ENCODE peak calls at places on chromosomes 12 and 14, in nine cellular contexts. One of them, this sample, is unnamed.

GRCh38 chr12:89634508-89634907 is 74.1 kb downstream of the ATP2B1 start:
- DNase-seq in cardiac fibroblast: no peak
- DNase-seq in ovary: no peak
- DNase-seq in K562: no peak
- DNase-seq in CD4-positive, alpha-beta T cell: no peak
- DNase-seq in nephron progenitor cell: no peak
- DNase-seq in WERI-Rb-1: no peak
- DNase-seq in osteocyte: no peak
- DNase-seq in foreskin fibroblast: no peak
- DNase-seq in this sample: no peak

GRCh38 chr12:124097681-124098080 is 124.7 kb downstream of the ZNF664 start:
- DNase-seq in WERI-Rb-1: no peak
- DNase-seq in osteocyte: no peak
- DNase-seq in cardiac fibroblast: peak; percentile 19
- DNase-seq in ovary: no peak
- DNase-seq in foreskin fibroblast: peak; percentile 6
- DNase-seq in nephron progenitor cell: no peak
- DNase-seq in CD4-positive, alpha-beta T cell: no peak
- DNase-seq in K562: no peak
- DNase-seq in this sample: no peak

GRCh38 chr12:25377475-25378179 is 126.9 kb upstream of the KRAS start:
- DNase-seq in cardiac fibroblast: peak; percentile 37
- DNase-seq in foreskin fibroblast: peak; percentile 77
- DNase-seq in K562: no peak
- DNase-seq in osteocyte: no peak
- DNase-seq in CD4-positive, alpha-beta T cell: peak; percentile 29
- DNase-seq in WERI-Rb-1: no peak
- DNase-seq in nephron progenitor cell: no peak
- DNase-seq in ovary: no peak
- DNase-seq in this sample: no peak

GRCh38 chr14:100384819-100385813 is 62.0 kb downstream of the SLC25A47 start:
- DNase-seq in K562: no peak
- DNase-seq in WERI-Rb-1: no peak
- DNase-seq in foreskin fibroblast: peak; percentile 78
- DNase-seq in CD4-positive, alpha-beta T cell: no peak
- DNase-seq in osteocyte: no peak
- DNase-seq in nephron progenitor cell: no peak
- DNase-seq in cardiac fibroblast: peak; percentile 85
- DNase-seq in ovary: no peak
- DNase-seq in this sample: no peak

GRCh38 chr12:29149691-29150382 is 759 bp downstream of the FAR2 start:
- DNase-seq in cardiac fibroblast: no peak
- DNase-seq in osteocyte: no peak
- DNase-seq in ovary: no peak
- DNase-seq in nephron progenitor cell: peak; percentile 22
- DNase-seq in K562: no peak
- DNase-seq in WERI-Rb-1: no peak
- DNase-seq in CD4-positive, alpha-beta T cell: no peak
- DNase-seq in foreskin fibroblast: no peak
- DNase-seq in this sample: no peak

GRCh38 chr14:65910108-65910507 is 497.6 kb downstream of the FUT8 start:
- DNase-seq in K562: no peak
- DNase-seq in nephron progenitor cell: no peak
- DNase-seq in cardiac fibroblast: peak; percentile 70
- DNase-seq in WERI-Rb-1: no peak
- DNase-seq in osteocyte: no peak
- DNase-seq in CD4-positive, alpha-beta T cell: no peak
- DNase-seq in foreskin fibroblast: peak; percentile 26
- DNase-seq in ovary: no peak
- DNase-seq in this sample: no peak

GRCh38 chr12:56522486-56523193 is 1.0 kb downstream of the RBMS2 start:
- DNase-seq in nephron progenitor cell: no peak
- DNase-seq in K562: no peak
- DNase-seq in WERI-Rb-1: no peak
- DNase-seq in osteocyte: no peak
- DNase-seq in CD4-positive, alpha-beta T cell: no peak
- DNase-seq in foreskin fibroblast: peak; percentile 39
- DNase-seq in cardiac fibroblast: peak; percentile 33
- DNase-seq in ovary: no peak
- DNase-seq in this sample: no peak

GRCh38 chr12:66861157-66861750 is 182.4 kb upstream of the GRIP1 start:
- DNase-seq in WERI-Rb-1: peak; percentile 52
- DNase-seq in nephron progenitor cell: peak; percentile 76
- DNase-seq in CD4-positive, alpha-beta T cell: peak; percentile 39
- DNase-seq in foreskin fibroblast: peak; percentile 74
- DNase-seq in cardiac fibroblast: peak; percentile 68
- DNase-seq in K562: peak; percentile 41
- DNase-seq in osteocyte: peak; percentile 84
- DNase-seq in ovary: peak; percentile 54
- DNase-seq in this sample: peak; percentile 27

GRCh38 chr14:81837304-81837703 is 303.7 kb upstream of the SEL1L start:
- DNase-seq in WERI-Rb-1: no peak
- DNase-seq in K562: no peak
- DNase-seq in ovary: no peak
- DNase-seq in nephron progenitor cell: no peak
- DNase-seq in osteocyte: no peak
- DNase-seq in CD4-positive, alpha-beta T cell: no peak
- DNase-seq in cardiac fibroblast: no peak
- DNase-seq in foreskin fibroblast: no peak
- DNase-seq in this sample: no peak

GRCh38 chr12:93137656-93138612 is 208.8 kb upstream of the EEA1 start:
- DNase-seq in ovary: no peak
- DNase-seq in nephron progenitor cell: no peak
- DNase-seq in osteocyte: no peak
- DNase-seq in cardiac fibroblast: peak; percentile 54
- DNase-seq in WERI-Rb-1: no peak
- DNase-seq in K562: peak; percentile 21
- DNase-seq in CD4-positive, alpha-beta T cell: no peak
- DNase-seq in foreskin fibroblast: peak; percentile 92
- DNase-seq in this sample: no peak

GRCh38 chr14:50321009-50321660 is 9.0 kb downstream of the DMAC2L start:
- DNase-seq in nephron progenitor cell: peak; percentile 56
- DNase-seq in WERI-Rb-1: peak; percentile 65
- DNase-seq in ovary: no peak
- DNase-seq in foreskin fibroblast: peak; percentile 94
- DNase-seq in cardiac fibroblast: peak; percentile 96
- DNase-seq in K562: peak; percentile 43
- DNase-seq in osteocyte: no peak
- DNase-seq in CD4-positive, alpha-beta T cell: peak; percentile 56
- DNase-seq in this sample: peak; percentile 51

GRCh38 chr12:87756721-87757120 is 272.5 kb downstream of the C12orf50 start:
- DNase-seq in ovary: no peak
- DNase-seq in foreskin fibroblast: no peak
- DNase-seq in WERI-Rb-1: no peak
- DNase-seq in CD4-positive, alpha-beta T cell: no peak
- DNase-seq in nephron progenitor cell: no peak
- DNase-seq in K562: no peak
- DNase-seq in osteocyte: no peak
- DNase-seq in cardiac fibroblast: peak; percentile 12
- DNase-seq in this sample: no peak

GRCh38 chr12:95118138-95118787 is 44.8 kb upstream of the NR2C1 start:
- DNase-seq in ovary: no peak
- DNase-seq in WERI-Rb-1: no peak
- DNase-seq in CD4-positive, alpha-beta T cell: no peak
- DNase-seq in nephron progenitor cell: no peak
- DNase-seq in K562: no peak
- DNase-seq in foreskin fibroblast: peak; percentile 90
- DNase-seq in osteocyte: no peak
- DNase-seq in cardiac fibroblast: peak; percentile 87
- DNase-seq in this sample: no peak

GRCh38 chr14:93137864-93138263 is 22.1 kb upstream of the ITPK1 start:
- DNase-seq in foreskin fibroblast: no peak
- DNase-seq in cardiac fibroblast: peak; percentile 51
- DNase-seq in K562: peak; percentile 38
- DNase-seq in osteocyte: no peak
- DNase-seq in ovary: peak; percentile 66
- DNase-seq in nephron progenitor cell: no peak
- DNase-seq in WERI-Rb-1: peak; percentile 57
- DNase-seq in CD4-positive, alpha-beta T cell: no peak
- DNase-seq in this sample: peak; percentile 42
- TF ChIP-seq CTCF in foreskin fibroblast: no peak
- TF ChIP-seq CTCF in cardiac fibroblast: no peak
- TF ChIP-seq CTCF in K562: peak; percentile 50
- TF ChIP-seq CTCF in osteocyte: no peak
- TF ChIP-seq CTCF in ovary: no peak
- TF ChIP-seq CTCF in nephron progenitor cell: no peak
- TF ChIP-seq CTCF in WERI-Rb-1: peak; percentile 30
- TF ChIP-seq CTCF in CD4-positive, alpha-beta T cell: no peak
- TF ChIP-seq CTCF in this sample: no peak

GRCh38 chr12:34291001-34291400 is 268.7 kb downstream of the ALG10 start:
- DNase-seq in WERI-Rb-1: peak; percentile 0
- DNase-seq in K562: no peak
- DNase-seq in cardiac fibroblast: no peak
- DNase-seq in foreskin fibroblast: no peak
- DNase-seq in ovary: peak; percentile 11
- DNase-seq in osteocyte: no peak
- DNase-seq in CD4-positive, alpha-beta T cell: no peak
- DNase-seq in nephron progenitor cell: no peak
- DNase-seq in this sample: no peak

GRCh38 chr12:34291426-34291901 is 269.2 kb downstream of the ALG10 start:
- DNase-seq in K562: no peak
- DNase-seq in nephron progenitor cell: no peak
- DNase-seq in osteocyte: peak; percentile 78
- DNase-seq in foreskin fibroblast: no peak
- DNase-seq in cardiac fibroblast: no peak
- DNase-seq in CD4-positive, alpha-beta T cell: no peak
- DNase-seq in WERI-Rb-1: peak; percentile 1
- DNase-seq in ovary: no peak
- DNase-seq in this sample: no peak

GRCh38 chr12:34294137-34294536 is 271.8 kb downstream of the ALG10 start:
- DNase-seq in osteocyte: no peak
- DNase-seq in CD4-positive, alpha-beta T cell: no peak
- DNase-seq in foreskin fibroblast: no peak
- DNase-seq in K562: no peak
- DNase-seq in cardiac fibroblast: no peak
- DNase-seq in ovary: no peak
- DNase-seq in nephron progenitor cell: no peak
- DNase-seq in WERI-Rb-1: peak; percentile 1
- DNase-seq in this sample: no peak

GRCh38 chr12:34294671-34295365 is 272.5 kb downstream of the ALG10 start:
- DNase-seq in cardiac fibroblast: no peak
- DNase-seq in WERI-Rb-1: no peak
- DNase-seq in foreskin fibroblast: no peak
- DNase-seq in nephron progenitor cell: no peak
- DNase-seq in K562: no peak
- DNase-seq in CD4-positive, alpha-beta T cell: no peak
- DNase-seq in ovary: peak; percentile 9
- DNase-seq in osteocyte: no peak
- DNase-seq in this sample: peak; percentile 13

DNA sequence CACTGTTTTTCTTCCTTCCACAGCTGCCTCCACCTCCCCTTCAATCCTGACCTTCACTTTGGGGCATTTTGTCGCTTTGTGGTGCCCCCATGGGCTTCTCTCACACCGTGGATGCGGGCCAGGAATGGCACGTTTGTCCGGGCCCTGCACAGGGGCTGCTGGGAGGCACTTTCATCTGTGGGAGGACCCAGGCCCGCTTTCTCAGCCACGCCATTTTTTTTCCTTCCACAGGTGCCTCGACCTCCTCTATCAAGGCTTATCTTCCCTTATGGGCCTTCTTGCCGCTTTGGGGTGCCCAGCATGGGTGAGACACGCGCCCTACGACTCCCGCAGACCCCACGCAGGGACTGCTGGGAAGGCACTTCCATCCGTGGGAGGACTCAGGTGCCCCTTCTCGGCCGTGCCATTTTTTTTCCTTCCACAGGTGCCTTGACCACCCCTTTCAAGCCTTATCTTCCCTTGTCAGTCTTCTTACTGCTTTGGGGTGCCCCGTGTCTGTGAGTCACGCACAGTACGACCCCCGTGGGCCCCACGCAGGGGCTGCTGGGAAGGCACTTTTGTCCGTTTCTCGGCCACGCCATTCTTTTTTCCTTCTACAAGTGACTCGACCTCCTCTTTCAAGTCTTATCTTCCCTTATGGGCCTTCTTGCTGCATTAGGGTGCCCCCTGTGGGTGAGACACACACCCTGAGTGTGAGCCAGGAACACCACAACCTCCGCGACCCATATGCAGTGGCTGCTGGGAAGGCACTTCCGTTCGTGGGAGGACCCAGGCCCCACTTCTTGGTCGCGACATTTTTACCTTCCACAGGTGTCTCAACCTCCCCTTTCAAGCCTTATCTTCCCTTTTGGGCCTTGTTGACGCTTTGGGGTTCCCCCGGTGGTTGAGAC is 270.7 kb downstream of the ALG10 start:
- DNase-seq in osteocyte: no peak
- DNase-seq in nephron progenitor cell: no peak
- DNase-seq in CD4-positive, alpha-beta T cell: no peak
- DNase-seq in ovary: peak; percentile 15
- DNase-seq in foreskin fibroblast: no peak
- DNase-seq in cardiac fibroblast: no peak
- DNase-seq in WERI-Rb-1: peak; percentile 9
- DNase-seq in K562: peak; percentile 37
- DNase-seq in this sample: no peak
- TF ChIP-seq CTCF in osteocyte: no peak
- TF ChIP-seq CTCF in nephron progenitor cell: no peak
- TF ChIP-seq CTCF in CD4-positive, alpha-beta T cell: no peak
- TF ChIP-seq CTCF in ovary: no peak
- TF ChIP-seq CTCF in foreskin fibroblast: no peak
- TF ChIP-seq CTCF in cardiac fibroblast: no peak
- TF ChIP-seq CTCF in WERI-Rb-1: peak; percentile 14
- TF ChIP-seq CTCF in K562: peak; percentile 70
- TF ChIP-seq CTCF in this sample: no peak

DNA sequence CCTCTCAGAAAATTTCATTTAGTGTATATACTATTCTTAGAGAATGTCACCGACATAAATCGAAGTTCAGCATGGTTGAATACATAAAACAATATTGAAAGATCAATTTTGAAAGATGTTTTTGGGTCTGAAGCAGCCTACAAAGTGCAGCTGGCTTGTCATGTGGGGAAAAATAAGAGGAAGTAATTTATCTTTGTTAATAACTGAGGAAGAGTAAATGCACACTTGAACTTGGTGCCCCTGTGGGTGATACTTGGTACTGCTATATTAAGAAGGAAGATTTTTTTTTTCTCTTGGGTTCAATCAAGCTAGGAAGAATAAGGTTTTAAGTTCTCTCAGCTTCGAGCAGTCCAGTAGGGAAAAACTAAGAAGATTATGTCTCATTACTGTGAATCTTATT is 661.3 kb downstream of the RPL10L start:
- DNase-seq in osteocyte: no peak
- DNase-seq in foreskin fibroblast: no peak
- DNase-seq in ovary: no peak
- DNase-seq in nephron progenitor cell: no peak
- DNase-seq in CD4-positive, alpha-beta T cell: no peak
- DNase-seq in WERI-Rb-1: no peak
- DNase-seq in K562: peak; percentile 3
- DNase-seq in cardiac fibroblast: no peak
- DNase-seq in this sample: no peak
- TF ChIP-seq CTCF in osteocyte: peak; percentile 11
- TF ChIP-seq CTCF in foreskin fibroblast: no peak
- TF ChIP-seq CTCF in ovary: no peak
- TF ChIP-seq CTCF in nephron progenitor cell: peak; percentile 39
- TF ChIP-seq CTCF in CD4-positive, alpha-beta T cell: no peak
- TF ChIP-seq CTCF in WERI-Rb-1: peak; percentile 5
- TF ChIP-seq CTCF in K562: no peak
- TF ChIP-seq CTCF in cardiac fibroblast: peak; percentile 31
- TF ChIP-seq CTCF in this sample: peak; percentile 83

DNA sequence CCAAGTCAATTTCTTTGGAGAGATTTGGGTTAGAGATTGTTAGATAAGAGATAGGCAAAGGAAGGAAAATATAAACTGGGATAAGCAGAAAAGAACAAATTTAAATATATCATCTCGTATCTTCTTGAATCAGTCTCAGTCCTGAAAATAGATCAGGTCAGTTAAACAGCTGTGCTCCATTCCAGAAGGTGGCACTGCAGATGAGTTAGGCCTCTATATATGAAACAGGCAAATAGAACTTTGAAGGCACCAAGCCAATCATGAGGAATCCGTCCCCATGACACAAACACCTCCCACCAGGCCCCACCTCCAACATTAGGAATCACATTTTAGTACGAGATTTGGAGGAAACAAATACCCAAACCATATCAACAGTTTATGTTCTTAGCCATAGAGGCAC is 605.5 kb upstream of the USP15 start:
- DNase-seq in cardiac fibroblast: no peak
- DNase-seq in foreskin fibroblast: peak; percentile 3
- DNase-seq in CD4-positive, alpha-beta T cell: no peak
- DNase-seq in nephron progenitor cell: no peak
- DNase-seq in K562: no peak
- DNase-seq in WERI-Rb-1: peak; percentile 27
- DNase-seq in ovary: no peak
- DNase-seq in osteocyte: no peak
- DNase-seq in this sample: no peak
- TF ChIP-seq CTCF in cardiac fibroblast: no peak
- TF ChIP-seq CTCF in foreskin fibroblast: peak; percentile 8
- TF ChIP-seq CTCF in CD4-positive, alpha-beta T cell: no peak
- TF ChIP-seq CTCF in nephron progenitor cell: no peak
- TF ChIP-seq CTCF in K562: no peak
- TF ChIP-seq CTCF in WERI-Rb-1: peak; percentile 37
- TF ChIP-seq CTCF in ovary: no peak
- TF ChIP-seq CTCF in osteocyte: no peak
- TF ChIP-seq CTCF in this sample: no peak

This sample was measured in mesothelial cell of epicardium.